ENCODE peak calls at places on chromosome 12, in five cellular contexts. I is lung, H is right cardiac atrium, T is upper lobe of right lung, S is Peyer's patch. G is an unnamed sample.

GRCh38 chr12:57764662-57765002 is 2.2 kb downstream of the CYP27B1 start:
- DNase-seq in H (no peak), T (peak; percentile 72), S (no peak), I (no peak), G (peak; percentile 49)

GRCh38 chr12:3931206-3931605 is 58.0 kb upstream of the PARP11 start:
- DNase-seq in T (no peak), S (no peak), H (no peak), I (no peak), G (no peak)

GRCh38 chr12:17661250-17661649 is 428.7 kb downstream of the RERGL start:
- DNase-seq in T (no peak), S (no peak), I (no peak), H (no peak), G (no peak)

GRCh38 chr12:1435456-1435855 is 158.9 kb downstream of the FBXL14 start:
- DNase-seq in I (no peak), H (no peak), T (no peak), S (no peak), G (peak; percentile 70)

GRCh38 chr12:51959211-51959610 is 7.7 kb downstream of the ACVR1B start:
- DNase-seq in H (no peak), T (no peak), S (no peak), I (no peak), G (peak; percentile 60)

GRCh38 chr12:74283646-74284045 is 254.0 kb upstream of the ATXN7L3B start:
- DNase-seq in I (no peak), S (no peak), T (no peak), H (no peak), G (no peak)

GRCh38 chr12:73159952-73160351 is 887.8 kb downstream of the TRHDE start:
- DNase-seq in I (no peak), S (no peak), H (no peak), T (no peak), G (no peak)

GRCh38 chr12:102966200-102966941 is 8.9 kb downstream of the ASCL1 start:
- DNase-seq in S (no peak), H (no peak), T (no peak), I (no peak), G (no peak)

GRCh38 chr12:51059086-51059485 is 11.0 kb downstream of the LETMD1 start:
- DNase-seq in I (no peak), H (no peak), T (no peak), S (no peak), G (no peak)

GRCh38 chr12:100154472-100155247 is 12.0 kb upstream of the BLTP3B start:
- DNase-seq in H (peak; percentile 77), I (peak; percentile 80), S (peak; percentile 83), T (peak; percentile 88), G (peak; percentile 68)

GRCh38 chr12:123075591-123076171 is 75.2 kb downstream of the PITPNM2 start:
- DNase-seq in I (peak; percentile 36), T (peak; percentile 74), H (no peak), S (no peak), G (peak; percentile 48)

GRCh38 chr12:95995238-95996031 is 709 bp downstream of the HAL start:
- DNase-seq in H (no peak), T (peak; percentile 65), I (no peak), S (no peak), G (no peak)

GRCh38 chr12:123645851-123646250 is 12.2 kb downstream of the GTF2H3 start:
- DNase-seq in T (no peak), I (no peak), S (no peak), H (no peak), G (no peak)

DNA sequence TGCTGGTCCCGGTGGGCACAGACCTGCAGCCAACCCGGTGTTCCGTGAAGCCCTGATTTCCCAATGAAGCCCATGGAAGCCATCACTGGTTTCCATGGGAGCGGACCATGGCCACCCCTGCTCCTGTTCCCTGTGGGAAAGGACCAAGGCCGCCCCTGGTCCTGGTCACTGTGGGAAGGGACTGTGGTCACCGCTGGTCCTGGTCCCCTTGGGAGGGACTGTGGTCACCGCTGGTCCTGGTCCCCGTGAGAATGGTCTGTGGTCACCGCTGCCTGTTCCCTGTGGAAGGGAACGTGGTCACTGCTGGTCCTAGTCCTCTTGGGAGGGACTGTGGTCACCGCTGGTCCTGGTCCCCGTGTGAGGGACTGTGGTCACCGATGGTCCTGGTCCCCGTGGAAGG is 393 bp upstream of the GLT1D1 start:
- DNase-seq in H (no peak), T (no peak), S (no peak), I (no peak), G (no peak)
- H3K4me3 ChIP-seq in H (no peak overlapping the region), T (no peak overlapping the region), S (no peak overlapping the region), I (no peak overlapping the region), G (no peak overlapping the region)

GRCh38 chr12:54611715-54612116 is 23.0 kb downstream of the LACRT start:
- DNase-seq in I (no peak), H (no peak), T (no peak), S (no peak), G (no peak)
- H3K27me3 ChIP-seq in I (no peaks in the 10 kb centered on the region), H (no peaks in the 10 kb centered on the region), T (peaks cover 13% of the 10 kb centered on the region), S (no peaks in the 10 kb centered on the region), G (peaks cover 11% of the 10 kb centered on the region)

GRCh38 chr12:121792607-121793500 is 634 bp downstream of the RHOF start:
- DNase-seq in I (peak; percentile 53), H (peak; percentile 39), T (peak; percentile 84), S (peak; percentile 72), G (peak; percentile 58)

GRCh38 chr12:121791671-121792496 is 1.6 kb downstream of the RHOF start:
- DNase-seq in H (no peak), I (peak; percentile 65), S (peak; percentile 80), T (peak; percentile 69), G (peak; percentile 91)

GRCh38 chr12:121789233-121789781 is 4.2 kb downstream of the RHOF start:
- DNase-seq in I (no peak), T (peak; percentile 74), H (no peak), S (peak; percentile 54), G (no peak)

GRCh38 chr12:121788176-121788818 is 5.2 kb downstream of the RHOF start:
- DNase-seq in I (no peak), H (no peak), T (no peak), S (no peak), G (peak; percentile 43)

DNA sequence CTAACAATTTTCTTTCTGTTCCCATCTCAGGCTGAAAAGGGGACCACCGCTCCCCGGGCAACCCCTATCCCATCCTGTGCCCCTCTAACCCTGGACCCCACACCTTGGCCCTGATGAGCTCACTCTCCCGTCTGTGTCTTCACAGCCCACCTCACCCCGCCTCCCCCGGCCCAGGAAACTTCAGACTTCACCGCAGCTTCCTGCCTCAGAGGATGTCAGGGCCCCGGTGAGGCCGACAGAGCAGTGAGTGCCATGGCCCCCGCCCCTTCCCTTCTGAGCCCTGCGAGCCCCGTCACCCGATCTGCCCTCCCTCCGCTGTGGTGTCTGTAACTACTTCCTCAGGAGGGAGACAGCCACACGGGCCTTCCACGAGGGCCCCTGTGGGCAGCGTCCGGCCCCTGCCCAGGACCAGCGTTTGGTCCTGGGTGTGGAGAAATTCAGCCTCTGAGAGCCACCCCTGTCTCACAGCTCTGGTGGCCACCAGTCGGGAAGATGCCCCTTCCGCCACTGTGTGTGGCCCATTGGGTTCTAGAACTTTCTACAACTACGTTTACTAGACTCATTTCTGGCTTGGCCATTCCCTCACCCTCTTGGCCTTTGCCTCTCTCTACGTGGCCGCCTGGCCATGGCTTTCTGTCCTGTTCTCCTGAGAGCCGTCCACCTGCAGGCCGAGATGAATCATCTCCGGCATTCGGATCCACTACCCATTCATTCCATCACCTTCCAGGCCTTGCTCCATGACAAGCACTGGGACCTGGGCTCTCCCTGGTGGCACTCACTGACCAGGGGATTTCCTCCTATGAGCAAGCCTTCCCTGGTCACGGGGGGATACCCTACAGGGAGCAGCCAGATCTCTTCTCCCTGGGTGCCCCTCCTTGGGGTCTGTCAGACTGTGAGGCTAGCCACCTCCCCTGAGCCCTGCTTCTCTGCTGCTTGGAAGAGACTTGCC is 3.4 kb downstream of the RHOF start:
- DNase-seq in S (peak; percentile 63), H (peak; percentile 62), I (peak; percentile 71), T (peak; percentile 88), G (peak; percentile 71)
- H3K4me1 ChIP-seq in S (peaks cover 53% of the 10 kb centered on the region), H (no peaks in the 10 kb centered on the region), I (no peaks in the 10 kb centered on the region), T (peaks cover 68% of the 10 kb centered on the region), G (peaks cover 5% of the 10 kb centered on the region)

GRCh38 chr12:116278259-116278595 is 734 bp upstream of the MED13L start:
- DNase-seq in S (no peak), I (no peak), T (no peak), H (no peak), G (no peak)
- H3K4me3 ChIP-seq in S (peak overlapping the region; percentile 97), I (no peak overlapping the region), T (peak overlapping the region; percentile 48), H (peak overlapping the region; percentile 82), G (no peak overlapping the region)